ENCODE peak calls at places on chromosome 4, in four cellular contexts. U is left kidney, N is endothelial cell, G is HFFc6. H is an unnamed sample.

GRCh38 chr4:188218392-188218791 is 79.2 kb downstream of the TRIML1 start:
- DNase-seq in U (no peak), N (no peak), G (no peak), H (no peak)

GRCh38 chr4:149987330-149987751 is 90.9 kb upstream of the DCLK2 start:
- DNase-seq in U (peak), N (no peak), G (no peak), H (no peak)

GRCh38 chr4:11488657-11489448 is 60.2 kb upstream of the HS3ST1 start:
- DNase-seq in U (no peak), N (no peak), G (no peak), H (no peak)

GRCh38 chr4:78627966-78628678 is 76.6 kb downstream of the ANXA3 start:
- DNase-seq in U (no peak), N (no peak), G (no peak), H (no peak)

GRCh38 chr4:105551968-105552746 is at the start of gene ARHGEF38:
- DNase-seq in U (peak), N (no peak), G (peak), H (peak)

GRCh38 chr4:185587065-185587443 is 51.7 kb upstream of the PDLIM3 start:
- DNase-seq in U (no peak), N (no peak), G (no peak), H (no peak)

GRCh38 chr4:82560853-82561744 is 689 bp downstream of the TMEM150C start:
- DNase-seq in U (peak), N (peak), G (no peak), H (no peak)

GRCh38 chr4:70772929-70773555 is 51.3 kb downstream of the RUFY3 start:
- DNase-seq in U (no peak), N (no peak), G (no peak), H (no peak)

GRCh38 chr4:53313510-53313909 is 52.4 kb downstream of the SCFD2 start:
- DNase-seq in U (peak), N (peak), G (no peak), H (peak)

GRCh38 chr4:88143504-88143903 is 14.9 kb downstream of the ABCG2 start:
- DNase-seq in U (no peak), N (no peak), G (peak), H (peak)

GRCh38 chr4:83771113-83771705 is 235.3 kb downstream of the GPAT3 start:
- DNase-seq in U (peak), N (peak), G (peak), H (peak)

GRCh38 chr4:123555500-123556273 is 159.1 kb downstream of the SPRY1 start:
- DNase-seq in U (peak), N (no peak), G (no peak), H (no peak)

GRCh38 chr4:145639281-145639680 is 20.1 kb downstream of the MMAA start:
- DNase-seq in U (peak), N (no peak), G (no peak), H (no peak)

GRCh38 chr4:576245-576821 is at the start of gene TMEM271:
- DNase-seq in U (peak), N (no peak), G (no peak), H (no peak)

GRCh38 chr4:138941037-138941436 is 74.5 kb upstream of the NOCT start:
- DNase-seq in U (no peak), N (no peak), G (no peak), H (no peak)

GRCh38 chr4:89929425-89930272 is 35.0 kb downstream of the MMRN1 start:
- DNase-seq in U (peak), N (no peak), G (no peak), H (peak)

GRCh38 chr4:64388252-64388651 is 21.0 kb downstream of the TECRL start:
- DNase-seq in U (no peak), N (no peak), G (no peak), H (no peak)

GRCh38 chr4:76197971-76198410 is 15.6 kb downstream of the SCARB2 start:
- DNase-seq in U (peak), N (peak), G (no peak), H (no peak)